ENCODE peak calls at places on chromosomes 13 and 19, in seven cellular contexts. One of them, this sample, is unnamed.

GRCh38 chr19:44993926-44994537 is 7.2 kb upstream of the RELB start:
- DNase-seq in heart right ventricle: no peak
- DNase-seq in uterus: no peak
- DNase-seq in lower lobe of right lung: no peak
- DNase-seq in breast epithelium: no peak
- DNase-seq in body of pancreas: no peak
- DNase-seq in neuronal stem cell: no peak
- DNase-seq in this sample: no peak

GRCh38 chr13:106372199-106373160 is 163.0 kb downstream of the EFNB2 start:
- DNase-seq in heart right ventricle: no peak
- DNase-seq in uterus: no peak
- DNase-seq in lower lobe of right lung: no peak
- DNase-seq in breast epithelium: no peak
- DNase-seq in body of pancreas: no peak
- DNase-seq in neuronal stem cell: no peak
- DNase-seq in this sample: no peak

GRCh38 chr19:15199652-15200574 is 882 bp downstream of the NOTCH3 start:
- DNase-seq in heart right ventricle: no peak
- DNase-seq in uterus: no peak
- DNase-seq in lower lobe of right lung: no peak
- DNase-seq in breast epithelium: no peak
- DNase-seq in body of pancreas: peak; percentile 37
- DNase-seq in neuronal stem cell: peak; percentile 83
- DNase-seq in this sample: peak; percentile 39

GRCh38 chr13:58953638-58954037 is 1210.1 kb downstream of the DIAPH3 start:
- DNase-seq in heart right ventricle: no peak
- DNase-seq in uterus: no peak
- DNase-seq in lower lobe of right lung: no peak
- DNase-seq in breast epithelium: no peak
- DNase-seq in body of pancreas: no peak
- DNase-seq in neuronal stem cell: no peak
- DNase-seq in this sample: no peak

GRCh38 chr13:106768991-106769390 is 201.1 kb upstream of the ARGLU1 start:
- DNase-seq in heart right ventricle: no peak
- DNase-seq in uterus: no peak
- DNase-seq in lower lobe of right lung: no peak
- DNase-seq in breast epithelium: no peak
- DNase-seq in body of pancreas: no peak
- DNase-seq in neuronal stem cell: no peak
- DNase-seq in this sample: no peak

GRCh38 chr13:74040200-74040599 is 94.0 kb downstream of the KLF12 start:
- DNase-seq in heart right ventricle: peak; percentile 35
- DNase-seq in uterus: no peak
- DNase-seq in lower lobe of right lung: no peak
- DNase-seq in breast epithelium: no peak
- DNase-seq in body of pancreas: peak; percentile 16
- DNase-seq in neuronal stem cell: peak; percentile 48
- DNase-seq in this sample: no peak

GRCh38 chr19:21052902-21053301 is 29.1 kb upstream of the ZNF714 start:
- DNase-seq in heart right ventricle: no peak
- DNase-seq in uterus: no peak
- DNase-seq in lower lobe of right lung: no peak
- DNase-seq in breast epithelium: no peak
- DNase-seq in body of pancreas: no peak
- DNase-seq in neuronal stem cell: no peak
- DNase-seq in this sample: no peak

GRCh38 chr13:76067850-76068249 is 431.7 kb downstream of the LMO7 start:
- DNase-seq in heart right ventricle: no peak
- DNase-seq in uterus: no peak
- DNase-seq in lower lobe of right lung: no peak
- DNase-seq in breast epithelium: no peak
- DNase-seq in body of pancreas: no peak
- DNase-seq in neuronal stem cell: no peak
- DNase-seq in this sample: no peak

GRCh38 chr13:112175162-112176075 is 108.5 kb downstream of the SOX1 start:
- DNase-seq in heart right ventricle: no peak
- DNase-seq in uterus: no peak
- DNase-seq in lower lobe of right lung: no peak
- DNase-seq in breast epithelium: no peak
- DNase-seq in body of pancreas: no peak
- DNase-seq in neuronal stem cell: no peak
- DNase-seq in this sample: no peak

GRCh38 chr19:45499196-45500180 is 1.2 kb downstream of the PPM1N start:
- DNase-seq in heart right ventricle: no peak
- DNase-seq in uterus: no peak
- DNase-seq in lower lobe of right lung: peak; percentile 76
- DNase-seq in breast epithelium: no peak
- DNase-seq in body of pancreas: peak; percentile 44
- DNase-seq in neuronal stem cell: peak; percentile 59
- DNase-seq in this sample: peak; percentile 47

GRCh38 chr13:98540476-98540875 is 36.4 kb downstream of the STK24 start:
- DNase-seq in heart right ventricle: no peak
- DNase-seq in uterus: no peak
- DNase-seq in lower lobe of right lung: no peak
- DNase-seq in breast epithelium: no peak
- DNase-seq in body of pancreas: no peak
- DNase-seq in neuronal stem cell: no peak
- DNase-seq in this sample: peak; percentile 35

GRCh38 chr13:98542568-98543379 is 34.1 kb downstream of the STK24 start:
- DNase-seq in heart right ventricle: no peak
- DNase-seq in uterus: no peak
- DNase-seq in lower lobe of right lung: no peak
- DNase-seq in breast epithelium: no peak
- DNase-seq in body of pancreas: no peak
- DNase-seq in neuronal stem cell: no peak
- DNase-seq in this sample: peak; percentile 64

GRCh38 chr13:98539655-98540054 is 37.3 kb downstream of the STK24 start:
- DNase-seq in heart right ventricle: no peak
- DNase-seq in uterus: no peak
- DNase-seq in lower lobe of right lung: no peak
- DNase-seq in breast epithelium: no peak
- DNase-seq in body of pancreas: no peak
- DNase-seq in neuronal stem cell: no peak
- DNase-seq in this sample: peak; percentile 45

GRCh38 chr13:98541701-98542203 is 35.2 kb downstream of the STK24 start:
- DNase-seq in heart right ventricle: no peak
- DNase-seq in uterus: no peak
- DNase-seq in lower lobe of right lung: no peak
- DNase-seq in breast epithelium: no peak
- DNase-seq in body of pancreas: no peak
- DNase-seq in neuronal stem cell: no peak
- DNase-seq in this sample: no peak

GRCh38 chr13:98541211-98541610 is 35.7 kb downstream of the STK24 start:
- DNase-seq in heart right ventricle: no peak
- DNase-seq in uterus: no peak
- DNase-seq in lower lobe of right lung: no peak
- DNase-seq in breast epithelium: no peak
- DNase-seq in body of pancreas: no peak
- DNase-seq in neuronal stem cell: no peak
- DNase-seq in this sample: peak; percentile 21
- H3K27ac ChIP-seq in heart right ventricle: no peak overlapping the region
- H3K27ac ChIP-seq in uterus: peak overlapping the region; percentile 47
- H3K27ac ChIP-seq in lower lobe of right lung: no peak overlapping the region
- H3K27ac ChIP-seq in breast epithelium: peak overlapping the region; percentile 43
- H3K27ac ChIP-seq in body of pancreas: peak overlapping the region; percentile 4
- H3K27ac ChIP-seq in neuronal stem cell: no peak overlapping the region
- H3K27ac ChIP-seq in this sample: no peak overlapping the region

GRCh38 chr13:96091164-96091931 is 1.4 kb downstream of the HS6ST3 start:
- DNase-seq in heart right ventricle: peak; percentile 10
- DNase-seq in uterus: peak; percentile 33
- DNase-seq in lower lobe of right lung: peak; percentile 44
- DNase-seq in breast epithelium: no peak
- DNase-seq in body of pancreas: peak; percentile 41
- DNase-seq in neuronal stem cell: peak; percentile 20
- DNase-seq in this sample: peak; percentile 74
- H3K27me3 ChIP-seq in heart right ventricle: peaks cover 86% of the 10 kb centered on the region
- H3K27me3 ChIP-seq in uterus: no peaks in the 10 kb centered on the region
- H3K27me3 ChIP-seq in lower lobe of right lung: peaks cover 68% of the 10 kb centered on the region
- H3K27me3 ChIP-seq in breast epithelium: peaks cover 65% of the 10 kb centered on the region
- H3K27me3 ChIP-seq in body of pancreas: no peaks in the 10 kb centered on the region
- H3K27me3 ChIP-seq in neuronal stem cell: peaks cover 27% of the 10 kb centered on the region
- H3K27me3 ChIP-seq in this sample: no peaks in the 10 kb centered on the region

DNA sequence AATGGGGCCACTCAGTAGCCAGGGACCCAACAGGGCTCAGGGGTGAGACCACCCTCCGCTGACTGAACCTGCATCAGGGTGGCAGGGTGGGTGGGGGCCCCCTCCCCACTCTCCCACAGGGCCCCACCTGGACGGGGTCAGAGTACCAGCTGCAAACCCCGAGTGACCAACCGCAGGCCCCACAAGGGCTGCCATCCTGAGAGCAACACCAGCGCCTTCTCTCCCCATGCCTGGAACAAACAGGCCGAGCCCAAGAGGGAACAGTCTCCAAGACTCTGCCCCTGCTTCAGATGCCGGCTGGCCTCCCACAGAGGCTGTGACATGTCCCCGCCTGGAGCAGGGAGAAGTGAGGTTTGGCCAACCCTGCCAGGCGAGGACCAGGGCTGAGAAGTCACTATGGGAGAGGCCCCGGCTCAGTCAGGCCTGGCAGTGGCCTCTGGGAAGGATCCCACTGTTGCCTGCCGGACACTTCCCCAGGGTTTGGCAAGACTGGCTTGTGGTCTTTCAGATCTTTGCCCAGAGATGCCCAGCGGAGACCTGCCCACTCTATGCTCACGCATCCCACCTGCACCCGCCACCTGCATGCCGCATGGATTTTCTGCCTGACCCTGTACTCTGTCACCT is 27.2 kb downstream of the MPND start:
- DNase-seq in heart right ventricle: no peak
- DNase-seq in uterus: no peak
- DNase-seq in lower lobe of right lung: no peak
- DNase-seq in breast epithelium: no peak
- DNase-seq in body of pancreas: no peak
- DNase-seq in neuronal stem cell: no peak
- DNase-seq in this sample: peak; percentile 64
- H3K27ac ChIP-seq in heart right ventricle: no peak overlapping the region
- H3K27ac ChIP-seq in uterus: peak overlapping the region; percentile 68
- H3K27ac ChIP-seq in lower lobe of right lung: peak overlapping the region; percentile 85
- H3K27ac ChIP-seq in breast epithelium: peak overlapping the region; percentile 82
- H3K27ac ChIP-seq in body of pancreas: peak overlapping the region; percentile 24
- H3K27ac ChIP-seq in neuronal stem cell: no peak overlapping the region
- H3K27ac ChIP-seq in this sample: peak overlapping the region; percentile 97

GRCh38 chr19:5217171-5217570 is 123.4 kb downstream of the PTPRS start:
- DNase-seq in heart right ventricle: no peak
- DNase-seq in uterus: no peak
- DNase-seq in lower lobe of right lung: no peak
- DNase-seq in breast epithelium: no peak
- DNase-seq in body of pancreas: no peak
- DNase-seq in neuronal stem cell: no peak
- DNase-seq in this sample: no peak
- H3K27me3 ChIP-seq in heart right ventricle: no peaks in the 10 kb centered on the region
- H3K27me3 ChIP-seq in uterus: no peaks in the 10 kb centered on the region
- H3K27me3 ChIP-seq in lower lobe of right lung: no peaks in the 10 kb centered on the region
- H3K27me3 ChIP-seq in breast epithelium: no peaks in the 10 kb centered on the region
- H3K27me3 ChIP-seq in body of pancreas: no peaks in the 10 kb centered on the region
- H3K27me3 ChIP-seq in neuronal stem cell: no peaks in the 10 kb centered on the region
- H3K27me3 ChIP-seq in this sample: no peaks in the 10 kb centered on the region

GRCh38 chr13:99316657-99317244 is 9.6 kb upstream of the GPR183 start:
- DNase-seq in heart right ventricle: no peak
- DNase-seq in uterus: no peak
- DNase-seq in lower lobe of right lung: peak; percentile 58
- DNase-seq in breast epithelium: no peak
- DNase-seq in body of pancreas: peak; percentile 75
- DNase-seq in neuronal stem cell: no peak
- DNase-seq in this sample: no peak

GRCh38 chr13:99315186-99315585 is 8.0 kb upstream of the GPR183 start:
- DNase-seq in heart right ventricle: no peak
- DNase-seq in uterus: no peak
- DNase-seq in lower lobe of right lung: no peak
- DNase-seq in breast epithelium: no peak
- DNase-seq in body of pancreas: no peak
- DNase-seq in neuronal stem cell: no peak
- DNase-seq in this sample: no peak

GRCh38 chr13:99314640-99315176 is 7.5 kb upstream of the GPR183 start:
- DNase-seq in heart right ventricle: no peak
- DNase-seq in uterus: no peak
- DNase-seq in lower lobe of right lung: no peak
- DNase-seq in breast epithelium: no peak
- DNase-seq in body of pancreas: no peak
- DNase-seq in neuronal stem cell: no peak
- DNase-seq in this sample: no peak

GRCh38 chr13:99313941-99314340 is 6.7 kb upstream of the GPR183 start:
- DNase-seq in heart right ventricle: no peak
- DNase-seq in uterus: no peak
- DNase-seq in lower lobe of right lung: no peak
- DNase-seq in breast epithelium: no peak
- DNase-seq in body of pancreas: no peak
- DNase-seq in neuronal stem cell: no peak
- DNase-seq in this sample: no peak

GRCh38 chr13:99316224-99316623 is 9.0 kb upstream of the GPR183 start:
- DNase-seq in heart right ventricle: no peak
- DNase-seq in uterus: no peak
- DNase-seq in lower lobe of right lung: no peak
- DNase-seq in breast epithelium: no peak
- DNase-seq in body of pancreas: no peak
- DNase-seq in neuronal stem cell: no peak
- DNase-seq in this sample: no peak
- H3K27ac ChIP-seq in heart right ventricle: no peak overlapping the region
- H3K27ac ChIP-seq in uterus: no peak overlapping the region
- H3K27ac ChIP-seq in lower lobe of right lung: no peak overlapping the region
- H3K27ac ChIP-seq in breast epithelium: no peak overlapping the region
- H3K27ac ChIP-seq in body of pancreas: no peak overlapping the region
- H3K27ac ChIP-seq in neuronal stem cell: no peak overlapping the region
- H3K27ac ChIP-seq in this sample: no peak overlapping the region

GRCh38 chr19:55181740-55182139 is 1.7 kb upstream of the SYT5 start:
- DNase-seq in heart right ventricle: no peak
- DNase-seq in uterus: no peak
- DNase-seq in lower lobe of right lung: no peak
- DNase-seq in breast epithelium: no peak
- DNase-seq in body of pancreas: no peak
- DNase-seq in neuronal stem cell: no peak
- DNase-seq in this sample: no peak
- H3K27me3 ChIP-seq in heart right ventricle: peaks cover 60% of the 10 kb centered on the region
- H3K27me3 ChIP-seq in uterus: peaks cover 21% of the 10 kb centered on the region
- H3K27me3 ChIP-seq in lower lobe of right lung: peaks cover 72% of the 10 kb centered on the region
- H3K27me3 ChIP-seq in breast epithelium: peaks cover 62% of the 10 kb centered on the region
- H3K27me3 ChIP-seq in body of pancreas: no peaks in the 10 kb centered on the region
- H3K27me3 ChIP-seq in neuronal stem cell: peaks cover 29% of the 10 kb centered on the region
- H3K27me3 ChIP-seq in this sample: peaks cover 86% of the 10 kb centered on the region

GRCh38 chr19:58572026-58572817 is 913 bp downstream of the MZF1 start:
- DNase-seq in heart right ventricle: no peak
- DNase-seq in uterus: peak; percentile 23
- DNase-seq in lower lobe of right lung: no peak
- DNase-seq in breast epithelium: no peak
- DNase-seq in body of pancreas: no peak
- DNase-seq in neuronal stem cell: no peak
- DNase-seq in this sample: no peak
- H3K27ac ChIP-seq in heart right ventricle: peak overlapping the region; percentile 93
- H3K27ac ChIP-seq in uterus: peak overlapping the region; percentile 98
- H3K27ac ChIP-seq in lower lobe of right lung: peak overlapping the region; percentile 97
- H3K27ac ChIP-seq in breast epithelium: peak overlapping the region; percentile 98
- H3K27ac ChIP-seq in body of pancreas: peak overlapping the region; percentile 98
- H3K27ac ChIP-seq in neuronal stem cell: peak overlapping the region; percentile 98
- H3K27ac ChIP-seq in this sample: peak overlapping the region; percentile 86

GRCh38 chr19:39265321-39265916 is 2.8 kb upstream of the IFNL2 start:
- DNase-seq in heart right ventricle: no peak
- DNase-seq in uterus: no peak
- DNase-seq in lower lobe of right lung: no peak
- DNase-seq in breast epithelium: no peak
- DNase-seq in body of pancreas: no peak
- DNase-seq in neuronal stem cell: no peak
- DNase-seq in this sample: no peak
- H3K27me3 ChIP-seq in heart right ventricle: peaks cover 72% of the 10 kb centered on the region
- H3K27me3 ChIP-seq in uterus: no peaks in the 10 kb centered on the region
- H3K27me3 ChIP-seq in lower lobe of right lung: peaks cover 55% of the 10 kb centered on the region
- H3K27me3 ChIP-seq in breast epithelium: peaks cover 41% of the 10 kb centered on the region
- H3K27me3 ChIP-seq in body of pancreas: no peaks in the 10 kb centered on the region
- H3K27me3 ChIP-seq in neuronal stem cell: peaks cover 38% of the 10 kb centered on the region
- H3K27me3 ChIP-seq in this sample: no peaks in the 10 kb centered on the region